ENCODE peak calls at places on chromosomes 12 and 14, in eight cellular contexts. W is CD8-positive, alpha-beta T cell; H is K562; R is AG04450; M is A549; P is endodermal cell; E is tibial nerve; I is spleen. K is an unnamed sample. For H3K9me3, the result is how much of the 10 kb centered on the place peaks cover.

GRCh38 chr14:31268216-31268615 is 60.6 kb upstream of the HECTD1 start:
- DNase-seq in W (no peak), H (no peak), E (no peak), I (no peak), P (no peak), M (no peak), R (no peak), K (no peak)

GRCh38 chr12:80714055-80714454 is 2.7 kb upstream of the MYF5 start:
- DNase-seq in P (peak), H (no peak), E (no peak), M (no peak), W (no peak), I (no peak), R (no peak), K (no peak)

GRCh38 chr12:122166422-122167327 is 7.3 kb downstream of the IL31 start:
- DNase-seq in W (peak), P (no peak), I (no peak), R (no peak), H (peak), E (no peak), M (no peak), K (no peak)

GRCh38 chr12:109157986-109158385 is 41.6 kb downstream of the ACACB start:
- DNase-seq in E (no peak), R (no peak), I (no peak), P (peak), W (no peak), H (no peak), M (no peak), K (no peak)

GRCh38 chr12:29255061-29255460 is 106.0 kb downstream of the FAR2 start:
- DNase-seq in E (no peak), W (no peak), H (no peak), P (no peak), I (no peak), R (no peak), M (no peak), K (no peak)

GRCh38 chr12:105069936-105070702 is 14.1 kb downstream of the ALDH1L2 start:
- DNase-seq in W (no peak), I (no peak), P (no peak), R (no peak), H (no peak), E (no peak), M (no peak), K (no peak)

GRCh38 chr14:105485720-105486332 is 860 bp upstream of the CRIP1 start:
- DNase-seq in E (no peak), I (no peak), H (peak), R (no peak), M (peak), P (peak), W (peak), K (peak)

GRCh38 chr12:9363145-9363544 is 154.9 kb upstream of the PZP start:
- DNase-seq in W (no peak), I (no peak), M (no peak), R (no peak), E (no peak), H (no peak), P (peak), K (no peak)

GRCh38 chr14:78448483-78449094 is 278.4 kb downstream of the NRXN3 start:
- DNase-seq in P (peak), R (no peak), E (peak), H (peak), M (peak), I (no peak), W (no peak), K (no peak)

GRCh38 chr12:73867147-73867546 is 670.5 kb upstream of the ATXN7L3B start:
- DNase-seq in W (no peak), I (no peak), H (no peak), M (no peak), R (no peak), P (no peak), E (no peak), K (no peak)

GRCh38 chr14:64387738-64388532 is at the start of gene MTHFD1:
- DNase-seq in I (peak), R (peak), P (peak), E (peak), W (peak), M (peak), H (peak), K (peak)

GRCh38 chr14:64391986-64392385 is 3.8 kb downstream of the MTHFD1 start:
- DNase-seq in W (no peak), M (no peak), H (no peak), E (no peak), I (no peak), P (no peak), R (no peak), K (no peak)

GRCh38 chr14:64391113-64391725 is 3.1 kb downstream of the MTHFD1 start:
- DNase-seq in R (no peak), E (no peak), M (no peak), I (no peak), W (no peak), H (no peak), P (peak), K (no peak)

GRCh38 chr14:64387232-64387737 is 868 bp upstream of the MTHFD1 start:
- DNase-seq in W (no peak), I (no peak), E (peak), M (peak), H (peak), P (no peak), R (no peak), K (no peak)

GRCh38 chr14:64388533-64389243 is 535 bp downstream of the MTHFD1 start:
- DNase-seq in P (no peak), R (no peak), E (peak), I (peak), W (no peak), H (no peak), M (no peak), K (peak)
- H3K4me3 ChIP-seq in P (peak), R (peak), E (peak), I (peak), W (peak), H (peak), M (peak), K (peak)

DNA sequence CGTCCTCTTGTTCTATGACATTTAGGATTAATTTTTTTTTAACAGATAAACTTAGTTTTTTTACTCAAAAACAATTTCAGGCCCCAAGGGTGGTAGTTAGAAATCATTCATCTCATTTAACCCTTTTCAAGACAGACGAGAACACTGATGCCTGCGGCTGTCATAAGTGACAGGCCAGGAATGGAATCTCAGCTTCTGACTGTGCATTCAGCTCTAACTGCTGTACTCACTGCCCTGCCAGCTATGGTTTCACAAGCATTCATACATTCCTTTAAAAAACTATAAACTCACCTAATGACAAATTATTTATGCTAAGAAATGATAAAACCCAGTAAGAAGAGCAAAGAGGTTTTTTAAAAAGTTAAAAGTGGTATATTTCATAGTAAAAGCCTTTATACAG is 8.8 kb downstream of the DENND5B start:
- DNase-seq in R (no peak), E (no peak), M (no peak), W (no peak), H (no peak), I (no peak), P (no peak), K (no peak)
- H3K9me3 ChIP-seq in R (under half), E (under half), M (under half), W (under half), H (under half), I (under half), P (under half), K (under half)

GRCh38 chr12:7935773-7936581 is at the start of gene SLC2A3:
- DNase-seq in W (peak), M (peak), H (peak), R (peak), E (peak), I (no peak), P (peak), K (peak)
- H3K4me3 ChIP-seq in W (peak), M (peak), H (peak), R (peak), E (peak), I (peak), P (peak), K (peak)

DNA sequence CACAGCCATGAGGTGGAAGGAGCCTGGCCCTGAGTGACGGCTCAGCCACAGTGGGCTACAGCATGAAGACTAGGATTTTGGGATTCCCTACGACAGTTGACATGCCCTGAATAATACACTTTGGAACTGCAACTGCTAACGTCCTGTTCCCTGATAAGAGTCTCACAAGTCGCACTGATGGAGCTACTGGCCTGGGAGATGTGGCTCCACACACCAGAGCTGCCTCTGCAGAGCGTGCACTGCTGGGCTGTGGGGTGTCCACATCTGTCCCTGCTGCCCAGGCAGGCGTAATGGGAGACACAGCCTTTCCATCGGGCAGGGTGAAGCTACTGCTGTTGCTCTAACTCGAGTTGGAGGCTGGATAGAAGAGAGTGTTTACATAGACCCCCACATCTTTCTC is 42.7 kb upstream of the RASSF3 start:
- DNase-seq in W (no peak), H (no peak), E (no peak), P (peak), R (no peak), I (no peak), M (no peak), K (no peak)
- H3K9me3 ChIP-seq in W (under half), H (under half), E (under half), P (under half), R (under half), I (under half), M (under half), K (under half)

DNA sequence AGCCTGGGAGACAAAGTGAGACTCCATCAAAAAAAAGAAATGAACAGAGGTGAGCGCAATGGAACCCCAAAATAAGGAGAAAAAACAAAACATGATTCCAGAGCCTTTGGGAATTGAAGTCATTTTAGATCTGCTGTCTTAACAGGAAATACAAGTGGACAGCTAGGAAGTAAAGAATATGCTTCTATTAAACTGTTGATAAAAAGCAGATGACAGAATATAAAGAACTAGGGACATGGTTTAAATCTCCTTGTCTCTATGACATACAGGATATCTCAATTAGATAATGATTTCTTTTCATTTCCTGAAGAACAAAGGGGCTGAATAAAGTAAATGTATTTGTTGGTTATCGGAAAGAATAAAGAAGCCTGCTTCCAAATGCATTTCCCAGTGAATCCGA is 49.3 kb upstream of the ETV6 start:
- DNase-seq in P (no peak), R (no peak), I (no peak), M (no peak), E (no peak), W (no peak), H (no peak), K (no peak)
- H3K4me3 ChIP-seq in P (no peak), R (no peak), I (no peak), M (no peak), E (no peak), W (no peak), H (no peak), K (no peak)

GRCh38 chr12:90618606-90619005 is 336.4 kb downstream of the CCER1 start:
- DNase-seq in R (no peak), M (no peak), P (no peak), I (no peak), W (no peak), H (no peak), E (no peak), K (no peak)

GRCh38 chr12:90619943-90620342 is 335.0 kb downstream of the CCER1 start:
- DNase-seq in R (no peak), H (no peak), W (no peak), P (no peak), M (no peak), I (no peak), E (no peak), K (no peak)

GRCh38 chr12:90622431-90622830 is 332.5 kb downstream of the CCER1 start:
- DNase-seq in E (no peak), M (peak), H (no peak), I (no peak), R (peak), P (no peak), W (no peak), K (no peak)

GRCh38 chr12:90627180-90627896 is 327.6 kb downstream of the CCER1 start:
- DNase-seq in I (peak), W (no peak), E (no peak), P (no peak), H (no peak), M (no peak), R (peak), K (no peak)

GRCh38 chr12:90621927-90622326 is 333.0 kb downstream of the CCER1 start:
- DNase-seq in H (no peak), P (no peak), M (no peak), I (no peak), E (no peak), R (peak), W (no peak), K (no peak)
- H3K9me3 ChIP-seq in H (under half), P (under half), M (under half), I (under half), E (under half), R (under half), W (under half), K (under half)

DNA sequence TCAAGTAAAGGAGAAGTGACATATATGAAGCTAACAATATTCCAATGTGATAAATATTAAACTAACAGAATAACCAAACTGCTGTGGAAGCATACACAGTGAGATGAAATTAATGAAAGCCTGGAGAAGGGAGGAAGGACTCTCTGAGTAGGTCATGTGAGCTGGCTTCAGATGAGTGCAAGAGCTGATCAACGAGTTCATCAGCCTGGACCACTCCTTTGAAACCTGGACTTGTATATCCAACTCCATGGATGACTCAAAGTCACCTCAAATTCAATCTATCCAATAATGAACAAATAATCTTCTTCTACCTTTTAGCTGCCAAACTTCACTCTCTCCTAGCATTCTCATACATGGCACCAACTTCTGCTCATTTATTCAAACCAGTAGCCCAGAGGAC is 246.1 kb downstream of the SSPN start:
- DNase-seq in E (no peak), W (no peak), I (no peak), R (no peak), M (no peak), H (no peak), P (no peak), K (no peak)
- H3K4me3 ChIP-seq in E (no peak), W (no peak), I (no peak), R (no peak), M (no peak), H (no peak), P (no peak), K (no peak)

GRCh38 chr14:24110060-24110459 is 4.5 kb upstream of the DCAF11 start:
- DNase-seq in E (no peak), W (no peak), M (no peak), I (peak), R (no peak), P (no peak), H (no peak), K (no peak)
- H3K9me3 ChIP-seq in E (under half), W (under half), M (under half), I (under half), R (under half), P (under half), H (under half), K (under half)

DNA sequence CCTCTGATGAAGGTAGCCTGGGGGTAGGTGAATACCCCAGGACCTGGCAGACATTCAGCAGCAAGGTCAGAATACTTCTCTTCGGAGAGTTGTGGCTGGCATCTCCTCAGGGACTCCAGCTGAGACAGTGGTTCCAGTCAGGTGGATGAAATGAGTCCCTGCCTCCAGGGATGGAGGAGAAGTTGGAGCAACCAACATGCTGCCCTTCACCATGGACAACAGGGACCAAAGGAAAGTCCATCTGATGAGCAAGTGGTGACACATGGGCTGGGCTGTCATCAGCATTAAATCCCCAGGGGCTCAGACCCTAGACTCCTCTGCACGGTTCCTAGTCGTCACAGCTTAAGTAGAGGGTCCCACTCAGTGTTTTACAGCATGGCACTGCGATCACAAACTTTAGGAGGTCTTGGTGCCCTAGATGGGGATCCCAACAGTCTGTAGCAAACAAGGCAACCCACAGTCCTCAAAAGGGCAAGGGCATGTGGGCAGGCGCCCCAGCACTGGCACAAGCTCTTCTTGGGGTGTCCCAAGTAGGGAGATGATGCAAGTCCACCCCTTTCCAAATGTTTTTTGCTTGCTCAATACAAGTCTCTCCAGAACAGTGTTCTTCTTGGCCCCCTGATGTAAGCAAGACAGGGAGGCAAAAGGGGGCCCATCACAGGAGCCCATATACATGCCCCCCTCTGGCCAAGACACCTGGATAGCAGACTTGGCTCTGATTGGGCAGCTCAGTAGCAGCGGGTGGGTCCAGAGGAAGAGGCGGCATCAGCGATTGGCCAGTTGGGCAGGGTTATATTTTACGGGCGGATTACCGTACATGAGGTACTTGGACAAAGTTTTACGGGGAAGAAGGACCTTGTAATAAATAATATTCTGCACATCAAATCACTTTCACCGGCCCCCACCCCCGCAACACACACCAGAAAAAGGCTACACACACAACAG is 10.8 kb upstream of the CDH24 start:
- DNase-seq in I (no peak), W (no peak), P (peak), R (no peak), M (no peak), E (no peak), H (peak), K (no peak)
- H3K4me3 ChIP-seq in I (no peak), W (no peak), P (peak), R (peak), M (no peak), E (no peak), H (no peak), K (no peak)